ENCODE peak calls at places on chromosomes 11 and 22, in five cellular contexts. R is T-helper 17 cell, U is WERI-Rb-1, E is body of pancreas, A is hepatocyte. Z is an unnamed sample.
A peak's percentile ranks its signal among the peaks of the same experiment; 100 is the strongest.

GRCh38 chr11:59616396-59616982 is 915 bp upstream of the OSBP start:
- DNase-seq in R (peak; percentile 85), U (no peak), E (no peak), A (no peak), Z (no peak)

GRCh38 chr22:28142361-28142801 is 223.3 kb upstream of the PITPNB start:
- DNase-seq in R (no peak), U (no peak), E (peak; percentile 9), A (peak; percentile 13), Z (no peak)

GRCh38 chr11:68145120-68145866 is 24.1 kb upstream of the CHKA start:
- DNase-seq in R (no peak), U (no peak), E (peak; percentile 81), A (peak; percentile 58), Z (no peak)

GRCh38 chr11:73623651-73624050 is 22.7 kb upstream of the PLEKHB1 start:
- DNase-seq in R (no peak), U (no peak), E (peak; percentile 46), A (no peak), Z (no peak)

GRCh38 chr22:45476814-45477213 is 25.9 kb upstream of the FBLN1 start:
- DNase-seq in R (no peak), U (no peak), E (no peak), A (no peak), Z (no peak)

GRCh38 chr11:34654491-34655334 is 33.8 kb downstream of the EHF start:
- DNase-seq in R (no peak), U (no peak), E (peak; percentile 88), A (peak; percentile 70), Z (peak; percentile 67)

GRCh38 chr11:105046898-105047579 is 1.9 kb upstream of the CARD16 start:
- DNase-seq in R (no peak), U (no peak), E (peak; percentile 20), A (peak; percentile 78), Z (no peak)

GRCh38 chr11:67408437-67409200 is 4.7 kb downstream of the TBC1D10C start:
- DNase-seq in R (no peak), U (no peak), E (no peak), A (no peak), Z (no peak)

GRCh38 chr11:61599968-61600710 is 19.3 kb upstream of the SYT7 start:
- DNase-seq in R (no peak), U (no peak), E (no peak), A (no peak), Z (no peak)

GRCh38 chr11:125460275-125460674 is 35.8 kb downstream of the FEZ1 start:
- DNase-seq in R (no peak), U (no peak), E (no peak), A (no peak), Z (no peak)

GRCh38 chr11:125688066-125688465 is 7.4 kb upstream of the ACRV1 start:
- DNase-seq in R (no peak), U (no peak), E (no peak), A (no peak), Z (no peak)

GRCh38 chr11:5476184-5476819 is 12.2 kb upstream of the OR52D1 start:
- DNase-seq in R (no peak), U (peak; percentile 54), E (peak; percentile 48), A (peak; percentile 77), Z (peak; percentile 79)

GRCh38 chr11:46120361-46120710 is 918 bp downstream of the PHF21A start:
- DNase-seq in R (no peak), U (peak; percentile 29), E (peak; percentile 17), A (no peak), Z (no peak)

GRCh38 chr11:26806209-26806608 is 84.3 kb upstream of the SLC5A12 start:
- DNase-seq in R (no peak), U (no peak), E (no peak), A (no peak), Z (no peak)
- H3K9me3 ChIP-seq in R (no peaks in the 10 kb centered on the region), U (no peaks in the 10 kb centered on the region), E (no peaks in the 10 kb centered on the region), A (no peaks in the 10 kb centered on the region), Z (no peaks in the 10 kb centered on the region)

DNA sequence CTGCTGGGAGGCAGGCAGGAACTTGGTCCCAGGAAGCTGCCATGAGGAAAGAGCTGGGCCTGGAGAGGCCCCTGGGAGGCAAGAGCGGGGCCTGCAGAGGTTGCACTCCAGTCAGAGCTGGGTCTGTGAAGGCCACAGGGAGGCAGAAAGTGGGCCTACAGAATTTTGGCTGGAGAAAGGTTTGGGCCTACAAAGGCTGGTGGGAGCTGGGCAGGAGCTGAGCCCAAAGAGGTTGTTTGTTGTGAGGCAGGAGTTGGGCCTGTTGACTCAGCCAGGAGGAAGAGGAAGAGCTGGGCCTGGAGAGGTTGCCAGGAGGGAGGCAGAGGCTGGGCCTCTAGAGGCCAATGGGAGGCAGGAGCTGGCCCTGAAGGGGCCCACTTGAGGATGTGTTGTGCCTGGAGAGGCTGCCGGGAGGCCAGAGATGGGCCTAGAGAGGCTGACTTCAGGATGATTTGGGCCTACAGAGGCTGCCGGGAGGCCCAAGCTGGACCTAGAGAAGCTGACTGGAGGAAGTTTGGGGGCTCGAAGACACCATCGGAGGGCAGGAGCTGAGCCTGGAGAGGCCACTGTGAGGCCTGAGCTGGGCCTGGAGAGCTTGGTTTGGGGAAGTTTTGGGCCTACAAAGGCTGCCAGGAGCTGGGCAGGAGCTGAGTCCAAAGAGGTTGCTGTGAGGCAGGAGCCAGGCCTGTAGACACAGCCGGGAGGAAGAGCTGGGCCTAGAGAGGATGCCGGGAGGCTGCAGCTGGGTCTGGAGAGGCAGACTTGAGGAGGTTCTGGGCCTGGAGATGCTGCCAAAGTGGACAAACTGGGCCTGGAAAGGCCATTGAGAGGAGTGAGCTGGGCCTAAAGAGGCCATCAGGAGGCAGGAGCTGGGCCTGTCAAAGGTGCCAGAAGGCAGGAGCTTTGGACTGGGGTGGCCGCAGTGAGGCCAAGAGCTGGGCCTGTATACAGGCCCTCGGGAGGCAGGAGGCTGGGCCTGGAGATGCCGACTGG is 40.7 kb downstream of the OR4C45 start:
- DNase-seq in R (no peak), U (no peak), E (no peak), A (no peak), Z (no peak)
- H3K9me3 ChIP-seq in R (no peaks in the 10 kb centered on the region), U (no peaks in the 10 kb centered on the region), E (no peaks in the 10 kb centered on the region), A (no peaks in the 10 kb centered on the region), Z (peaks cover 47% of the 10 kb centered on the region)

GRCh38 chr11:133988686-133989410 is 32.1 kb upstream of the IGSF9B start:
- DNase-seq in R (no peak), U (peak; percentile 38), E (no peak), A (no peak), Z (no peak)

GRCh38 chr11:133985981-133986380 is 29.2 kb upstream of the IGSF9B start:
- DNase-seq in R (no peak), U (no peak), E (no peak), A (no peak), Z (no peak)

GRCh38 chr11:133986545-133986944 is 29.8 kb upstream of the IGSF9B start:
- DNase-seq in R (no peak), U (no peak), E (no peak), A (no peak), Z (no peak)

GRCh38 chr11:133984828-133985227 is 28.1 kb upstream of the IGSF9B start:
- DNase-seq in R (no peak), U (no peak), E (no peak), A (no peak), Z (no peak)

GRCh38 chr11:133987221-133987620 is 30.5 kb upstream of the IGSF9B start:
- DNase-seq in R (no peak), U (no peak), E (no peak), A (no peak), Z (no peak)
- H3K9me3 ChIP-seq in R (no peaks in the 10 kb centered on the region), U (no peaks in the 10 kb centered on the region), E (no peaks in the 10 kb centered on the region), A (no peaks in the 10 kb centered on the region), Z (no peaks in the 10 kb centered on the region)

GRCh38 chr11:134471341-134472187 is 59.5 kb upstream of the B3GAT1 start:
- DNase-seq in R (no peak), U (peak; percentile 76), E (no peak), A (no peak), Z (peak; percentile 38)
- H3K9me3 ChIP-seq in R (no peaks in the 10 kb centered on the region), U (no peaks in the 10 kb centered on the region), E (no peaks in the 10 kb centered on the region), A (no peaks in the 10 kb centered on the region), Z (no peaks in the 10 kb centered on the region)